ENCODE peak calls at places on chromosomes 13 and 19, in four cellular contexts. R, D, N and W are unnamed samples.

GRCh38 chr19:14440049-14440448 is 6.9 kb downstream of the PKN1 start:
- DNase-seq in R (no peak), D (no peak), N (no peak), W (no peak)

GRCh38 chr19:58569943-58570670 is 3.0 kb downstream of the MZF1 start:
- DNase-seq in N (peak), R (no peak), D (no peak), W (no peak)

GRCh38 chr19:12891553-12892021 is 627 bp downstream of the GCDH start:
- DNase-seq in N (no peak), R (no peak), D (no peak), W (no peak)

GRCh38 chr13:32904271-32904670 is 112.0 kb upstream of the KL start:
- DNase-seq in R (no peak), D (no peak), N (no peak), W (no peak)

GRCh38 chr13:32430018-32430747 is 2.3 kb upstream of the N4BP2L1 start:
- DNase-seq in R (no peak), D (no peak), N (no peak), W (no peak)

GRCh38 chr13:21176982-21177284 is 475 bp downstream of the MRPL57 start:
- DNase-seq in N (no peak), R (no peak), D (no peak), W (no peak)

GRCh38 chr19:16594131-16594586 is 21.9 kb upstream of the SLC35E1 start:
- DNase-seq in D (no peak), N (no peak), R (no peak), W (no peak)

GRCh38 chr13:31051999-31052398 is 109.7 kb downstream of the HSPH1 start:
- DNase-seq in D (no peak), R (no peak), N (no peak), W (no peak)